ENCODE peak calls at places on chromosomes 7 and 10, in six cellular contexts. One of them, this sample, is unnamed.

GRCh38 chr10:102624094-102624493 is 20.2 kb upstream of the TRIM8 start:
- DNase-seq in dermis microvascular lymphatic vessel endothelial cell: no peak
- DNase-seq in astrocyte of the spinal cord: no peak
- DNase-seq in HEK293T: no peak
- DNase-seq in germinal center: no peak
- DNase-seq in T-helper 17 cell: no peak
- DNase-seq in this sample: no peak

GRCh38 chr7:110835889-110836288 is 255.0 kb upstream of the LRRN3 start:
- DNase-seq in dermis microvascular lymphatic vessel endothelial cell: no peak
- DNase-seq in astrocyte of the spinal cord: no peak
- DNase-seq in HEK293T: no peak
- DNase-seq in germinal center: no peak
- DNase-seq in T-helper 17 cell: no peak
- DNase-seq in this sample: no peak

GRCh38 chr7:91103365-91103764 is 160.9 kb upstream of the FZD1 start:
- DNase-seq in dermis microvascular lymphatic vessel endothelial cell: no peak
- DNase-seq in astrocyte of the spinal cord: no peak
- DNase-seq in HEK293T: no peak
- DNase-seq in germinal center: no peak
- DNase-seq in T-helper 17 cell: no peak
- DNase-seq in this sample: no peak

GRCh38 chr10:11110499-11110898 is 92.8 kb downstream of the CELF2 start:
- DNase-seq in dermis microvascular lymphatic vessel endothelial cell: no peak
- DNase-seq in astrocyte of the spinal cord: no peak
- DNase-seq in HEK293T: no peak
- DNase-seq in germinal center: no peak
- DNase-seq in T-helper 17 cell: no peak
- DNase-seq in this sample: no peak

GRCh38 chr10:99521474-99522077 is 11.2 kb upstream of the NKX2-3 start:
- DNase-seq in dermis microvascular lymphatic vessel endothelial cell: no peak
- DNase-seq in astrocyte of the spinal cord: no peak
- DNase-seq in HEK293T: no peak
- DNase-seq in germinal center: no peak
- DNase-seq in T-helper 17 cell: no peak
- DNase-seq in this sample: no peak

GRCh38 chr7:130615583-130615982 is 53.0 kb downstream of the COPG2 start:
- DNase-seq in dermis microvascular lymphatic vessel endothelial cell: no peak
- DNase-seq in astrocyte of the spinal cord: no peak
- DNase-seq in HEK293T: no peak
- DNase-seq in germinal center: no peak
- DNase-seq in T-helper 17 cell: no peak
- DNase-seq in this sample: no peak

GRCh38 chr10:30974773-30975386 is 56.8 kb downstream of the ZNF438 start:
- DNase-seq in dermis microvascular lymphatic vessel endothelial cell: no peak
- DNase-seq in astrocyte of the spinal cord: peak
- DNase-seq in HEK293T: no peak
- DNase-seq in germinal center: no peak
- DNase-seq in T-helper 17 cell: no peak
- DNase-seq in this sample: no peak

GRCh38 chr10:32333849-32334248 is 13.1 kb downstream of the EPC1 start:
- DNase-seq in dermis microvascular lymphatic vessel endothelial cell: no peak
- DNase-seq in astrocyte of the spinal cord: no peak
- DNase-seq in HEK293T: no peak
- DNase-seq in germinal center: no peak
- DNase-seq in T-helper 17 cell: no peak
- DNase-seq in this sample: no peak

GRCh38 chr7:108480311-108480710 is 24.1 kb upstream of the NRCAM start:
- DNase-seq in dermis microvascular lymphatic vessel endothelial cell: no peak
- DNase-seq in astrocyte of the spinal cord: no peak
- DNase-seq in HEK293T: no peak
- DNase-seq in germinal center: no peak
- DNase-seq in T-helper 17 cell: no peak
- DNase-seq in this sample: no peak

GRCh38 chr7:53596230-53596629 is 560.8 kb downstream of the POM121L12 start:
- DNase-seq in dermis microvascular lymphatic vessel endothelial cell: no peak
- DNase-seq in astrocyte of the spinal cord: peak
- DNase-seq in HEK293T: no peak
- DNase-seq in germinal center: no peak
- DNase-seq in T-helper 17 cell: no peak
- DNase-seq in this sample: no peak

GRCh38 chr10:112213836-112214235 is 30.3 kb upstream of the GPAM start:
- DNase-seq in dermis microvascular lymphatic vessel endothelial cell: no peak
- DNase-seq in astrocyte of the spinal cord: no peak
- DNase-seq in HEK293T: no peak
- DNase-seq in germinal center: no peak
- DNase-seq in T-helper 17 cell: no peak
- DNase-seq in this sample: no peak

GRCh38 chr10:131180941-131181855 is 130.3 kb downstream of the TCERG1L start:
- DNase-seq in dermis microvascular lymphatic vessel endothelial cell: no peak
- DNase-seq in astrocyte of the spinal cord: no peak
- DNase-seq in HEK293T: no peak
- DNase-seq in germinal center: no peak
- DNase-seq in T-helper 17 cell: no peak
- DNase-seq in this sample: no peak

GRCh38 chr7:67518580-67518979 is 521.9 kb downstream of the TYW1 start:
- DNase-seq in dermis microvascular lymphatic vessel endothelial cell: no peak
- DNase-seq in astrocyte of the spinal cord: no peak
- DNase-seq in HEK293T: no peak
- DNase-seq in germinal center: no peak
- DNase-seq in T-helper 17 cell: no peak
- DNase-seq in this sample: no peak

GRCh38 chr7:84913731-84914130 is 273.1 kb downstream of the SEMA3D start:
- DNase-seq in dermis microvascular lymphatic vessel endothelial cell: no peak
- DNase-seq in astrocyte of the spinal cord: peak
- DNase-seq in HEK293T: no peak
- DNase-seq in germinal center: no peak
- DNase-seq in T-helper 17 cell: no peak
- DNase-seq in this sample: no peak

GRCh38 chr10:32951111-32951510 is 6.9 kb downstream of the ITGB1 start:
- DNase-seq in dermis microvascular lymphatic vessel endothelial cell: no peak
- DNase-seq in astrocyte of the spinal cord: no peak
- DNase-seq in HEK293T: no peak
- DNase-seq in germinal center: no peak
- DNase-seq in T-helper 17 cell: no peak
- DNase-seq in this sample: no peak

GRCh38 chr10:67990093-67990492 is 85.0 kb downstream of the HERC4 start:
- DNase-seq in dermis microvascular lymphatic vessel endothelial cell: no peak
- DNase-seq in astrocyte of the spinal cord: no peak
- DNase-seq in HEK293T: no peak
- DNase-seq in germinal center: no peak
- DNase-seq in T-helper 17 cell: no peak
- DNase-seq in this sample: no peak

GRCh38 chr10:70461397-70462348 is 16.9 kb upstream of the PALD1 start:
- DNase-seq in dermis microvascular lymphatic vessel endothelial cell: no peak
- DNase-seq in astrocyte of the spinal cord: peak
- DNase-seq in HEK293T: peak
- DNase-seq in germinal center: peak
- DNase-seq in T-helper 17 cell: peak
- DNase-seq in this sample: peak

GRCh38 chr10:73785721-73786511 is 510 bp downstream of the ZSWIM8 start:
- DNase-seq in dermis microvascular lymphatic vessel endothelial cell: peak
- DNase-seq in astrocyte of the spinal cord: peak
- DNase-seq in HEK293T: no peak
- DNase-seq in germinal center: peak
- DNase-seq in T-helper 17 cell: peak
- DNase-seq in this sample: no peak

GRCh38 chr10:110502072-110502845 is 4.6 kb downstream of the DUSP5 start:
- DNase-seq in dermis microvascular lymphatic vessel endothelial cell: no peak
- DNase-seq in astrocyte of the spinal cord: peak
- DNase-seq in HEK293T: no peak
- DNase-seq in germinal center: no peak
- DNase-seq in T-helper 17 cell: no peak
- DNase-seq in this sample: no peak

GRCh38 chr10:69481280-69481679 is 30.0 kb downstream of the TSPAN15 start:
- DNase-seq in dermis microvascular lymphatic vessel endothelial cell: no peak
- DNase-seq in astrocyte of the spinal cord: no peak
- DNase-seq in HEK293T: no peak
- DNase-seq in germinal center: peak
- DNase-seq in T-helper 17 cell: no peak
- DNase-seq in this sample: no peak

GRCh38 chr10:78863121-78863520 is 205.6 kb upstream of the ZMIZ1 start:
- DNase-seq in dermis microvascular lymphatic vessel endothelial cell: no peak
- DNase-seq in astrocyte of the spinal cord: no peak
- DNase-seq in HEK293T: no peak
- DNase-seq in germinal center: no peak
- DNase-seq in T-helper 17 cell: no peak
- DNase-seq in this sample: no peak

GRCh38 chr10:75400769-75401568 is 595 bp downstream of the ZNF503 start:
- DNase-seq in dermis microvascular lymphatic vessel endothelial cell: no peak
- DNase-seq in astrocyte of the spinal cord: peak
- DNase-seq in HEK293T: no peak
- DNase-seq in germinal center: peak
- DNase-seq in T-helper 17 cell: no peak
- DNase-seq in this sample: no peak

GRCh38 chr7:121697731-121698396 is 175.1 kb upstream of the PTPRZ1 start:
- DNase-seq in dermis microvascular lymphatic vessel endothelial cell: no peak
- DNase-seq in astrocyte of the spinal cord: no peak
- DNase-seq in HEK293T: no peak
- DNase-seq in germinal center: no peak
- DNase-seq in T-helper 17 cell: no peak
- DNase-seq in this sample: no peak

GRCh38 chr10:11014671-11015141 is 3.0 kb upstream of the CELF2 start:
- DNase-seq in dermis microvascular lymphatic vessel endothelial cell: no peak
- DNase-seq in astrocyte of the spinal cord: no peak
- DNase-seq in HEK293T: no peak
- DNase-seq in germinal center: no peak
- DNase-seq in T-helper 17 cell: no peak
- DNase-seq in this sample: no peak

GRCh38 chr7:126727930-126728331 is 524.8 kb downstream of the GRM8 start:
- DNase-seq in dermis microvascular lymphatic vessel endothelial cell: no peak
- DNase-seq in astrocyte of the spinal cord: peak
- DNase-seq in HEK293T: no peak
- DNase-seq in germinal center: no peak
- DNase-seq in T-helper 17 cell: no peak
- DNase-seq in this sample: no peak

GRCh38 chr10:120456626-120457430 is at the start of gene PLPP4:
- DNase-seq in dermis microvascular lymphatic vessel endothelial cell: no peak
- DNase-seq in astrocyte of the spinal cord: peak
- DNase-seq in HEK293T: peak
- DNase-seq in germinal center: peak
- DNase-seq in T-helper 17 cell: no peak
- DNase-seq in this sample: no peak

GRCh38 chr10:24617771-24618396 is 105.8 kb downstream of the ARHGAP21 start:
- DNase-seq in dermis microvascular lymphatic vessel endothelial cell: peak
- DNase-seq in astrocyte of the spinal cord: peak
- DNase-seq in HEK293T: peak
- DNase-seq in germinal center: peak
- DNase-seq in T-helper 17 cell: peak
- DNase-seq in this sample: peak

GRCh38 chr10:17445400-17445998 is 8.9 kb downstream of the ST8SIA6 start:
- DNase-seq in dermis microvascular lymphatic vessel endothelial cell: no peak
- DNase-seq in astrocyte of the spinal cord: no peak
- DNase-seq in HEK293T: no peak
- DNase-seq in germinal center: no peak
- DNase-seq in T-helper 17 cell: no peak
- DNase-seq in this sample: no peak

GRCh38 chr10:96339956-96340904 is 18.6 kb downstream of the OPALIN start:
- DNase-seq in dermis microvascular lymphatic vessel endothelial cell: peak
- DNase-seq in astrocyte of the spinal cord: peak
- DNase-seq in HEK293T: peak
- DNase-seq in germinal center: peak
- DNase-seq in T-helper 17 cell: peak
- DNase-seq in this sample: peak